ENCODE peak calls at places on chromosomes 6 and 20, in five cellular contexts. N is hepatocyte, S is HCT116, Z is PC-3, D is PC-9. G is an unnamed sample. For H3K79me2 and H4K20me1, the result is how much of the 10 kb centered on the place peaks cover.

GRCh38 chr6:39302011-39302410 is 12.2 kb downstream of the KCNK17 start:
- DNase-seq in S (no peak), Z (no peak), N (no peak), D (no peak), G (no peak)

GRCh38 chr6:43253401-43253800 is 10.1 kb downstream of the TTBK1 start:
- DNase-seq in S (no peak), N (no peak), Z (no peak), D (no peak), G (no peak)

GRCh38 chr6:29722773-29723665 is at the start of gene HLA-F:
- DNase-seq in N (peak), D (peak), S (peak), Z (peak), G (peak)

GRCh38 chr20:41204304-41205265 is 67.2 kb downstream of the PLCG1 start:
- DNase-seq in S (no peak), Z (no peak), N (no peak), D (no peak), G (no peak)

GRCh38 chr20:55316753-55317152 is 688.6 kb downstream of the CBLN4 start:
- DNase-seq in S (no peak), Z (no peak), D (no peak), N (no peak), G (no peak)

GRCh38 chr6:92684386-92684785 is 735.0 kb downstream of the EPHA7 start:
- DNase-seq in D (no peak), S (no peak), N (no peak), Z (peak), G (no peak)

GRCh38 chr6:167588920-167589614 is 237.6 kb upstream of the AFDN start:
- DNase-seq in Z (no peak), N (no peak), D (no peak), S (no peak), G (no peak)

GRCh38 chr6:139540276-139540675 is 165.8 kb upstream of the CITED2 start:
- DNase-seq in S (no peak), D (no peak), Z (peak), N (no peak), G (no peak)

GRCh38 chr6:7108196-7108963 is 619 bp downstream of the RREB1 start:
- DNase-seq in S (no peak), Z (peak), N (peak), D (peak), G (no peak)

GRCh38 chr6:7108964-7109836 is 1.4 kb downstream of the RREB1 start:
- DNase-seq in Z (peak), N (peak), D (no peak), S (no peak), G (no peak)

GRCh38 chr6:7110092-7110792 is 2.5 kb downstream of the RREB1 start:
- DNase-seq in D (no peak), Z (peak), S (no peak), N (no peak), G (no peak)

GRCh38 chr6:7112741-7113313 is 5.1 kb downstream of the RREB1 start:
- DNase-seq in S (no peak), D (peak), Z (peak), N (peak), G (no peak)

GRCh38 chr6:7111095-7111690 is 3.4 kb downstream of the RREB1 start:
- DNase-seq in D (no peak), S (no peak), N (no peak), Z (no peak), G (no peak)
- H3K79me2 ChIP-seq in D (half or more), S (half or more), N (half or more), Z (half or more), G (half or more)

DNA sequence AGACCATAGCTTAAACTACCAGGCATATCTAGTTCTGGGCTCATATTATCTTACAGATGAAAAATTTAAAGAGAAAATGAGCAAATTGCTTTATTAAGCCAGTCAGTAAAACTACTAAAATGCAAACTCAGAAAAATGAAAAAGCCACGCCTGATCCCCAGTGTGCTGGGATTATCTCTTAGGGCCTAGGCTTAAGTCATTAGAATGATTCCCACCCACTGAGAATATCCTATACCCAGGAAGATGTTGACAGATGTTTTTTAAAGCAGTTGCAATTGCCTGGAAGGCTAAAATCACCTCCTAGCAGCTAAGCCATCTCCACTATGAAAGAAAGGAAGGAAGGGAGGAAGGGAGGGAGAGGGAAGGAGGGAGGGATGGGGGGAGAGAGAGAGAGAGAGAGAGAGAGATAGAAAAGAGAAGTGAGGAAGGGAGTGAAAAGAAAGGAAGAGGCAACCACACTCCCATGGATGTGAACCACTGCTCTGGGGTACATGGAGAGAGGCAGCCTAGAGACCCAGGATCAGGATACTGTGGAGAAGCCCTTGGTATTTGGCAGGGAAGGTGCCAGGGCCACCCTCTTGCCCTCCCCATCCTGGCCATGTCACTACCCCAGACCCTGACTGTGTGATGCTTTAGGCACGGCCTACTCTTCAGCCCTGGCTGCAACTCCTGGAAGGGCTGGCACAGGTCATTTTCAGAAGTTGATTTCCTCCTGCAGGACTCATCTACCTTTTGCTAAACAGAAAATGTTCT is 21.9 kb downstream of the NEDD9 start:
- DNase-seq in D (no peak), Z (no peak), S (no peak), N (no peak), G (no peak)
- H3K4me3 ChIP-seq in D (no peak), Z (no peak), S (no peak), N (no peak), G (no peak)

GRCh38 chr6:149366237-149366921 is 33.7 kb upstream of the SUMO4 start:
- DNase-seq in N (no peak), S (no peak), Z (no peak), D (no peak), G (no peak)

GRCh38 chr6:149368065-149368464 is 32.0 kb upstream of the SUMO4 start:
- DNase-seq in D (no peak), S (no peak), Z (no peak), N (no peak), G (no peak)

GRCh38 chr6:149372062-149372461 is 28.0 kb upstream of the SUMO4 start:
- DNase-seq in S (no peak), Z (no peak), D (no peak), N (no peak), G (no peak)

GRCh38 chr6:149373511-149373910 is 26.6 kb upstream of the SUMO4 start:
- DNase-seq in D (no peak), Z (no peak), N (no peak), S (no peak), G (no peak)

GRCh38 chr6:149371154-149371553 is 28.9 kb upstream of the SUMO4 start:
- DNase-seq in Z (no peak), D (no peak), S (no peak), N (no peak), G (no peak)
- H4K20me1 ChIP-seq in Z (under half), D (under half), S (under half), N (half or more), G (under half)

GRCh38 chr6:54847799-54848597 is 1.4 kb downstream of the FAM83B start:
- DNase-seq in N (peak), D (peak), Z (peak), S (peak), G (peak)
- H3K79me2 ChIP-seq in N (half or more), D (under half), Z (under half), S (half or more), G (half or more)

GRCh38 chr20:14470977-14471642 is 133.7 kb upstream of the FLRT3 start:
- DNase-seq in N (no peak), S (no peak), D (no peak), Z (no peak), G (no peak)
- H3K4me3 ChIP-seq in N (no peak), S (no peak), D (no peak), Z (no peak), G (no peak)

GRCh38 chr20:19003759-19004336 is 190.3 kb downstream of the SCP2D1 start:
- DNase-seq in D (no peak), N (no peak), S (no peak), Z (peak), G (no peak)
- H4K20me1 ChIP-seq in D (under half), N (under half), S (under half), Z (under half), G (under half)